ENCODE peak calls at places on chromosome 7, in six cellular contexts. One of them, this sample, is unnamed.

GRCh38 chr7:8125680-8126444 is 136.1 kb downstream of the ICA1 start:
- DNase-seq in right atrium auricular region: no peak
- DNase-seq in NCI-H1417 treated with DMSO at 0.1 percent for 48 hours: no peak
- DNase-seq in EH: no peak
- DNase-seq in NCI-H1092 treated with DMSO at 0.1 percent for 48 hours: no peak
- DNase-seq in HTR-8/SVneo: no peak
- DNase-seq in this sample: no peak

GRCh38 chr7:5636914-5637313 is 144.5 kb downstream of the RNF216 start:
- DNase-seq in right atrium auricular region: peak; percentile 86
- DNase-seq in NCI-H1417 treated with DMSO at 0.1 percent for 48 hours: no peak
- DNase-seq in EH: peak; percentile 95
- DNase-seq in NCI-H1092 treated with DMSO at 0.1 percent for 48 hours: no peak
- DNase-seq in HTR-8/SVneo: peak; percentile 92
- DNase-seq in this sample: peak; percentile 83

GRCh38 chr7:137146552-137146961 is 197.0 kb downstream of the PTN start:
- DNase-seq in right atrium auricular region: no peak
- DNase-seq in NCI-H1417 treated with DMSO at 0.1 percent for 48 hours: no peak
- DNase-seq in EH: peak; percentile 90
- DNase-seq in NCI-H1092 treated with DMSO at 0.1 percent for 48 hours: no peak
- DNase-seq in HTR-8/SVneo: peak; percentile 10
- DNase-seq in this sample: peak; percentile 51

GRCh38 chr7:70787772-70788171 is 344.2 kb upstream of the GALNT17 start:
- DNase-seq in right atrium auricular region: no peak
- DNase-seq in NCI-H1417 treated with DMSO at 0.1 percent for 48 hours: no peak
- DNase-seq in EH: no peak
- DNase-seq in NCI-H1092 treated with DMSO at 0.1 percent for 48 hours: no peak
- DNase-seq in HTR-8/SVneo: no peak
- DNase-seq in this sample: no peak

GRCh38 chr7:1691096-1691495 is 21.0 kb downstream of the ELFN1 start:
- DNase-seq in right atrium auricular region: no peak
- DNase-seq in NCI-H1417 treated with DMSO at 0.1 percent for 48 hours: no peak
- DNase-seq in EH: no peak
- DNase-seq in NCI-H1092 treated with DMSO at 0.1 percent for 48 hours: no peak
- DNase-seq in HTR-8/SVneo: no peak
- DNase-seq in this sample: no peak

GRCh38 chr7:14219125-14219524 is 229.7 kb upstream of the ETV1 start:
- DNase-seq in right atrium auricular region: no peak
- DNase-seq in NCI-H1417 treated with DMSO at 0.1 percent for 48 hours: no peak
- DNase-seq in EH: no peak
- DNase-seq in NCI-H1092 treated with DMSO at 0.1 percent for 48 hours: no peak
- DNase-seq in HTR-8/SVneo: no peak
- DNase-seq in this sample: peak; percentile 20

GRCh38 chr7:87220734-87221215 is 1.2 kb upstream of the TMEM243 start:
- DNase-seq in right atrium auricular region: no peak
- DNase-seq in NCI-H1417 treated with DMSO at 0.1 percent for 48 hours: no peak
- DNase-seq in EH: peak; percentile 56
- DNase-seq in NCI-H1092 treated with DMSO at 0.1 percent for 48 hours: peak; percentile 63
- DNase-seq in HTR-8/SVneo: no peak
- DNase-seq in this sample: no peak

GRCh38 chr7:116675812-116676355 is 3.9 kb downstream of the MET start:
- DNase-seq in right atrium auricular region: no peak
- DNase-seq in NCI-H1417 treated with DMSO at 0.1 percent for 48 hours: no peak
- DNase-seq in EH: no peak
- DNase-seq in NCI-H1092 treated with DMSO at 0.1 percent for 48 hours: no peak
- DNase-seq in HTR-8/SVneo: no peak
- DNase-seq in this sample: no peak

GRCh38 chr7:141023305-141023704 is 8.6 kb upstream of the MRPS33 start:
- DNase-seq in right atrium auricular region: no peak
- DNase-seq in NCI-H1417 treated with DMSO at 0.1 percent for 48 hours: no peak
- DNase-seq in EH: no peak
- DNase-seq in NCI-H1092 treated with DMSO at 0.1 percent for 48 hours: no peak
- DNase-seq in HTR-8/SVneo: no peak
- DNase-seq in this sample: no peak

GRCh38 chr7:48089415-48089975 is 430 bp downstream of the UPP1 start:
- DNase-seq in right atrium auricular region: no peak
- DNase-seq in NCI-H1417 treated with DMSO at 0.1 percent for 48 hours: peak; percentile 9
- DNase-seq in EH: peak; percentile 29
- DNase-seq in NCI-H1092 treated with DMSO at 0.1 percent for 48 hours: no peak
- DNase-seq in HTR-8/SVneo: no peak
- DNase-seq in this sample: no peak